ENCODE peak calls at places on chromosomes 11 and 22, in seven cellular contexts. Y is IMR-90; U is spleen; X is AG10803; I is CD8-positive, alpha-beta T cell; T is tibial nerve; C is stomach. Q is an unnamed sample.

GRCh38 chr11:64743591-64744543 is at the start of gene RASGRP2:
- DNase-seq in Y (no peak), U (peak), X (no peak), I (peak), T (peak), C (peak), Q (peak)

GRCh38 chr22:40466976-40467375 is 96.6 kb downstream of the SGSM3 start:
- DNase-seq in Y (no peak), U (no peak), X (no peak), I (no peak), T (no peak), C (no peak), Q (no peak)

GRCh38 chr22:31122532-31123291 is at the start of gene INPP5J:
- DNase-seq in Y (peak), U (peak), X (no peak), I (no peak), T (no peak), C (peak), Q (peak)

GRCh38 chr11:115493905-115494304 is 10.3 kb downstream of the CADM1 start:
- DNase-seq in Y (peak), U (no peak), X (no peak), I (no peak), T (no peak), C (no peak), Q (no peak)

GRCh38 chr11:10603721-10604297 is 35.3 kb upstream of the LYVE1 start:
- DNase-seq in Y (no peak), U (no peak), X (no peak), I (no peak), T (no peak), C (no peak), Q (no peak)

GRCh38 chr22:41446639-41447434 is at the start of gene TOB2:
- DNase-seq in Y (peak), U (peak), X (peak), I (peak), T (peak), C (peak), Q (peak)

GRCh38 chr11:8323161-8323935 is 59.7 kb upstream of the LMO1 start:
- DNase-seq in Y (no peak), U (peak), X (no peak), I (no peak), T (no peak), C (no peak), Q (no peak)

GRCh38 chr22:48218889-48219420 is 1456.5 kb downstream of the TBC1D22A start:
- DNase-seq in Y (no peak), U (no peak), X (no peak), I (no peak), T (no peak), C (no peak), Q (no peak)

GRCh38 chr11:64009234-64009633 is 23.0 kb downstream of the OTUB1 start:
- DNase-seq in Y (no peak), U (no peak), X (no peak), I (no peak), T (no peak), C (no peak), Q (no peak)

DNA sequence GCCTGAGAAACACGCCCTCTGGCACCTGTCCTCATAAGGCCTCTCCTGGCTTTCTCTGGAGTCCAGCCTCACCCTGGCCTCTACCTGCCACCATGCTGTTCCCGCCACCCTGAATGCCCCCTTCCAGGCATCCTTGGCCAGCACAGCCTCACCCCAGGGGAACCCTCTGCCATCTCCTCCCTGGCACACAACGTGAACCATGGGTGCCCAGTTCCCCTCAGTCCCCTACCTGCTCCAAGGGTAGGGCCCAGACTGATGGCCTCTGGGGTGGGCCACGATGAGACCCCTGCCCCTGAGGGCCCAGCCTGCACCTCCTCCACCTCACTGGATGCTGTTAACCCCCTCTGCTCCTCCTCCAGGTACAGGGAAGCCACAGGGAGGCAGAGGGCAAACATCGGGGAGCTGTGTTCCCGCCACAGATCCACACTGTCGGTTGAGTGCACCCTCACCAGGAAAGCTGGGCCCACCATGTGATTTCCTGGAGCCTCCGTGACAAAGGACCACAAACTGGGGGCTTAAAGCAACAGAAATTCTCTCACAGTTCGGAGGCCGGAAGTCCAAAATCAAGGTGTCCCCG is 169.6 kb downstream of the BRD1 start:
- DNase-seq in Y (no peak), U (no peak), X (no peak), I (no peak), T (no peak), C (no peak), Q (no peak)
- H3K4me3 ChIP-seq in Y (no peak), U (peak), X (no peak), I (peak), T (no peak), C (no peak), Q (no peak)

GRCh38 chr11:70326843-70327242 is 56.4 kb downstream of the PPFIA1 start:
- DNase-seq in Y (no peak), U (no peak), X (no peak), I (no peak), T (no peak), C (no peak), Q (no peak)
- H3K4me3 ChIP-seq in Y (no peak), U (no peak), X (peak), I (no peak), T (no peak), C (no peak), Q (no peak)

GRCh38 chr11:59556883-59557205 is 45.5 kb downstream of the OR4D9 start:
- DNase-seq in Y (no peak), U (no peak), X (no peak), I (no peak), T (no peak), C (no peak), Q (peak)
- H3K4me3 ChIP-seq in Y (peak), U (peak), X (peak), I (no peak), T (peak), C (no peak), Q (peak)

GRCh38 chr11:102489469-102490145 is 37.0 kb upstream of the TMEM123 start:
- DNase-seq in Y (no peak), U (no peak), X (no peak), I (no peak), T (no peak), C (no peak), Q (no peak)
- H3K4me3 ChIP-seq in Y (no peak), U (no peak), X (no peak), I (no peak), T (no peak), C (no peak), Q (no peak)

GRCh38 chr11:44088871-44089270 is 6.6 kb upstream of the EXT2 start:
- DNase-seq in Y (no peak), U (no peak), X (no peak), I (no peak), T (no peak), C (no peak), Q (no peak)
- H3K4me3 ChIP-seq in Y (no peak), U (no peak), X (no peak), I (no peak), T (no peak), C (no peak), Q (no peak)

GRCh38 chr11:36075053-36075452 is 131.2 kb downstream of the LDLRAD3 start:
- DNase-seq in Y (peak), U (no peak), X (peak), I (no peak), T (no peak), C (no peak), Q (no peak)

GRCh38 chr11:36070215-36070976 is 126.5 kb downstream of the LDLRAD3 start:
- DNase-seq in Y (no peak), U (no peak), X (no peak), I (no peak), T (no peak), C (no peak), Q (no peak)

GRCh38 chr11:36077368-36077767 is 133.5 kb downstream of the LDLRAD3 start:
- DNase-seq in Y (no peak), U (no peak), X (no peak), I (no peak), T (no peak), C (no peak), Q (no peak)

GRCh38 chr11:36071917-36072500 is 128.1 kb downstream of the LDLRAD3 start:
- DNase-seq in Y (no peak), U (no peak), X (no peak), I (no peak), T (no peak), C (no peak), Q (no peak)

DNA sequence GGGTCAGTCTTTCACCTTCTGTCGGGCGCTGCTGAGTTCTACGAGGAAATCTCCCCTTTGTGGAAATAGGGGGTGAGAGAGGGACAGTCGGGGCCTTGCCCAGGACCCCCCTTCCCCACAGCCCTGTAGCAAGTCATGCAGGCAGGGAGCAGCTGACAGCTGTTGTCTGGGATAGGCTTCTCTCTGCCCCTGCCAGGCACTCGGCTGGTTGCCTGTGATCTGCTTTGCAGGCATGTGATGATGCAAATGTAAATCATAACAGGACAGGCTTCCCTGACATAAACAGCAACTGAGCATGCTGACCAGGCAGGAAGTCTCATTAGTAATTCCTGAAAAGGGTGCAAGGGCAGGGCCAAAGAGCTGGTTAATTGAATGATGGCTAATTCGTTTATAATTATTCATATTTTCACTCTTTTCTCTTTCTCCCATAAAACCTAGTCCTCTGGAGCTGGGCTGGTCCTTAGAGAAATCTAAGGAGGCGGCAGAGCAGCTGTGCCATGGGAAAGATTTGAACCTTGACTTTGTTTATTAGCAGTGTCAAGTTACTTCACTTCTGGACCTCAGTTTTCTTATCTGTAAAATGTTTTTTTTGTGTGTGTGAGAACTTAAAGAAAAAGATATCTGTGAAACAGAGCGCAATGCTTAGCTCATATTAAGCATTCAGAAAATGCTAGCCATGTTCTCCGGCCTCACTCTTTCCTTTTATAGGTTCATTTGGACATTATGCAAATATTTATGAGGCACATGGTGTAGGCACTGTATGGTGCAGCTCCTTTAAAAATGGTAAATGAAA is 129.7 kb downstream of the LDLRAD3 start:
- DNase-seq in Y (peak), U (no peak), X (peak), I (no peak), T (no peak), C (peak), Q (no peak)
- H3K4me3 ChIP-seq in Y (no peak), U (no peak), X (no peak), I (no peak), T (no peak), C (no peak), Q (no peak)

DNA sequence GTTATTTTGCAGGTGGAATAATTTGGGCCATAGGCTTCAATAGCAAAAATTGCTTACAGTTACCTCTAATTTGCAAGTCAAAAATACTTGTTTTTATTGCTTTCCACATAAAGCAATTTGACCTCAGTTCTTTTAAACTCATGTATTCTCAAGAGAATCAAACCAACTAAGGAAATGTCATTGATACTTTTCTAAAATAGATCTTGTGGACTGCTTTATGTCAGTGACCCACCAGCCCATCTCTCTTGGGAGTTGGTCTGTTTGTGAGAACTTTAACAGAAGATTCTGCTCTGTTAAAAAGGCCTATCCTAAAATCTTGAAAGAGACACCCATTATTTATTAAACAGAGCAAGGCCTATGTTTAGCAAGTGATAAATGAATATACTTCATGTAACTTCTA is 75.2 kb downstream of the DDIAS start:
- DNase-seq in Y (no peak), U (no peak), X (no peak), I (no peak), T (no peak), C (no peak), Q (no peak)
- H3K4me3 ChIP-seq in Y (no peak), U (no peak), X (no peak), I (no peak), T (no peak), C (no peak), Q (no peak)

DNA sequence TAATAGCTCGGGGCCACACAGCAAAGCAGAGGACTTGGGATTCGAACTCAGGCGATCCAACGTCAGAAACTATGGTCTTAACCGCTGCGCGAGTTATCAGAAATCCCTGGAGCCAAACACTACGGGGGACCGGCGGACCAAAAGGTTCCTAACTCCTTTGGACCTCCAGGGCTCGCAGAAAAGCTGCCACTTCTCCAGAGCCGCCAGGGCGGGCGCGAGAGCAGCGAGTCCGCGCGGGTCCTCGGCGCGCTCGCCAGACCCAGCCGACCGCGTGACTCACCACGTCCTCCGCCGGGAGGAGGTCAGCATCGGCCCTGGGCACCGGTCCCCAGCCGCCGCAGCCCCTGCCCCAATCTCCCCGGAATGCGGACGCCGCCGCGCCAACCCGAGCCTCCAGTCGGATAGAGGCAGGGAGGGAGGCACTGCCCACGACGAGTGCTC is 6.0 kb upstream of the ALX4 start:
- DNase-seq in Y (peak), U (peak), X (peak), I (no peak), T (no peak), C (no peak), Q (no peak)
- H3K4me3 ChIP-seq in Y (no peak), U (no peak), X (peak), I (no peak), T (no peak), C (peak), Q (no peak)

DNA sequence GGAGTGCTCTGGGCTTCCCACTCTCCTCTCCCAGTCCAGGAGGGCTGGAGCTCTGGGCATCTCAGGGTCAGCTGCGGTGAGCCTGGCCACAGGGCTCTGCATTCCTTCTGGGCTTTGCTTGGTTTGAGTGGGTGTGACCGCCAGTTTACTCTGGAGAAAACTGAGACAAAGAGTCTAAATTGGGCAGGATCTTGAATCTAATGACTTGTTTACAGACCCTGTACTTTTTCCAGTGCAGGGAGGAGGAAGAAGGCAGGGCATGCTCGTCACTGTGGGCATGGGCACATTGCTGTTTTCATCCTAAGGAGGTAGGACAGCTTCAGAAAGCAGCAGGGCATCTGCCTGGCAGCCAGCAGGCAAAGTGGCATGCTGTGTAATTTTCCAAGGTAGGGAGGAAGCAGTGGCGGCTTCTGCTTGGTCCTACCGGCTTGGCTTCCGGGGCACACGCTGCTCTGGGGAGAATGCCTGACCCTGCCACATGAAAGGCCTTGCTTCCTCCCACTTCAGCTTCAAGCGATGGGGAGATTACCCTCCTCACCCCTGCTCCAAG is 22.9 kb downstream of the FLI1 start:
- DNase-seq in Y (peak), U (peak), X (no peak), I (peak), T (no peak), C (no peak), Q (peak)
- H3K4me3 ChIP-seq in Y (no peak), U (peak), X (no peak), I (peak), T (no peak), C (no peak), Q (no peak)

Q was measured in PC-9.